ENCODE peak calls at places on chromosomes 4 and X, in seven cellular contexts. I is COR-L47; R is psoas muscle; Q is tibial artery; H is activated CD4-positive, alpha-beta T cell treated with anti-CD3 and anti-CD28 coated beads, Interleukin-2, amount 10 ng/mL, durations not matched to agents 7 days and 5 days; X is NCI-H345; J is activated T-cell treated with anti-CD3 and anti-CD28 coated beads for 1 hour. Y is an unnamed sample.
A peak's percentile ranks its signal among the peaks of the same experiment; 100 is the strongest.

GRCh38 chr4:6758732-6759131 is 23.8 kb upstream of the KIAA0232 start:
- DNase-seq in H (no peak), X (no peak), J (no peak), Q (no peak), I (no peak), R (no peak), Y (no peak)

GRCh38 chrX:47247206-47247998 is 14.6 kb downstream of the USP11 start:
- DNase-seq in I (no peak), X (no peak), J (no peak), R (no peak), Q (no peak), H (no peak), Y (no peak)

GRCh38 chr4:187996502-187997177 is 1.1 kb downstream of the ZFP42 start:
- DNase-seq in H (no peak), I (no peak), J (no peak), R (no peak), X (no peak), Q (no peak), Y (no peak)

GRCh38 chrX:141375011-141375730 is 132.9 kb upstream of the SPANXC start:
- DNase-seq in H (no peak), J (no peak), X (no peak), R (no peak), Q (no peak), I (no peak), Y (no peak)

GRCh38 chr4:129804458-129804981 is 708.6 kb downstream of the C4orf33 start:
- DNase-seq in X (peak; percentile 56), Q (no peak), R (no peak), J (no peak), H (no peak), I (no peak), Y (no peak)

GRCh38 chr4:53128959-53129358 is 236.9 kb downstream of the SCFD2 start:
- DNase-seq in I (no peak), R (peak; percentile 26), H (no peak), Q (peak; percentile 31), J (no peak), X (no peak), Y (peak; percentile 48)

GRCh38 chr4:138949866-138950265 is 65.7 kb upstream of the NOCT start:
- DNase-seq in X (no peak), J (no peak), R (no peak), I (no peak), Q (no peak), H (no peak), Y (no peak)

GRCh38 chrX:77426811-77427210 is 20.4 kb upstream of the FGF16 start:
- DNase-seq in I (no peak), Q (no peak), X (no peak), R (no peak), H (no peak), J (no peak), Y (no peak)

GRCh38 chr4:151652841-151653547 is 107.8 kb downstream of the GATB start:
- DNase-seq in R (no peak), J (no peak), Q (no peak), I (no peak), H (no peak), X (no peak), Y (no peak)

GRCh38 chrX:110989447-110989846 is 106.5 kb upstream of the PAK3 start:
- DNase-seq in X (no peak), H (no peak), Q (no peak), J (no peak), R (no peak), I (no peak), Y (no peak)

GRCh38 chr4:160110891-160111290 is 1008.0 kb downstream of the RAPGEF2 start:
- DNase-seq in J (no peak), X (no peak), H (no peak), I (no peak), Q (no peak), R (no peak), Y (no peak)

GRCh38 chr4:7051905-7052304 is 8.7 kb downstream of the TADA2B start:
- DNase-seq in Q (no peak), H (no peak), I (no peak), X (no peak), R (no peak), J (no peak), Y (no peak)

GRCh38 chrX:13387656-13388421 is 68.0 kb upstream of the ATXN3L start:
- DNase-seq in H (no peak), I (no peak), X (no peak), R (no peak), Q (no peak), J (no peak), Y (no peak)

GRCh38 chr4:53586121-53586816 is 5.0 kb downstream of the LNX1 start:
- DNase-seq in X (no peak), H (no peak), R (no peak), J (no peak), Q (no peak), I (no peak), Y (no peak)

GRCh38 chr4:16677545-16677944 is 220.9 kb downstream of the LDB2 start:
- DNase-seq in X (no peak), J (no peak), R (no peak), Q (no peak), I (no peak), H (no peak), Y (no peak)

GRCh38 chrX:153190384-153190783 is 11.3 kb downstream of the MAGEA1 start:
- DNase-seq in R (no peak), Q (no peak), X (no peak), H (no peak), J (no peak), I (no peak), Y (no peak)

GRCh38 chr4:111274486-111274885 is 651.6 kb upstream of the PITX2 start:
- DNase-seq in Q (no peak), R (no peak), I (no peak), H (no peak), X (no peak), J (no peak), Y (no peak)

GRCh38 chr4:185999207-185999606 is 69.7 kb upstream of the TLR3 start:
- DNase-seq in I (no peak), R (no peak), X (no peak), H (no peak), Q (no peak), J (no peak), Y (peak; percentile 37)